ENCODE peak calls at places on chromosomes 3 and 15, in ten cellular contexts. X is upper lobe of right lung, G is A549, Y is endothelial cell of umbilical vein, J is cardiac muscle cell, W is Peyer's patch, R is mesendoderm, D is sigmoid colon, A is psoas muscle, P is SJCRH30. N is an unnamed sample.

GRCh38 chr15:27532358-27532757 is 561.4 kb downstream of the GABRG3 start:
- DNase-seq in J (no peak), X (no peak), P (no peak), D (no peak), G (no peak), A (no peak), Y (no peak), R (no peak), W (no peak), N (no peak)

GRCh38 chr3:43086460-43087165 is 19.3 kb downstream of the POMGNT2 start:
- DNase-seq in P (no peak), Y (no peak), X (no peak), D (no peak), W (no peak), A (no peak), G (no peak), J (no peak), R (no peak), N (no peak)

GRCh38 chr15:57752426-57752825 is 45.9 kb downstream of the POLR2M start:
- DNase-seq in R (peak; percentile 66), J (peak; percentile 18), W (no peak), X (no peak), A (no peak), Y (no peak), P (peak; percentile 29), D (no peak), G (no peak), N (peak; percentile 86)

GRCh38 chr15:36390491-36390890 is 188.9 kb upstream of the CDIN1 start:
- DNase-seq in P (no peak), X (no peak), J (no peak), D (no peak), Y (no peak), R (no peak), W (no peak), G (no peak), A (no peak), N (no peak)

GRCh38 chr15:38189651-38190280 is 62.9 kb upstream of the SPRED1 start:
- DNase-seq in A (no peak), X (no peak), R (peak; percentile 53), D (no peak), W (no peak), Y (no peak), G (no peak), J (no peak), P (no peak), N (no peak)

GRCh38 chr3:9793161-9793781 is 389 bp downstream of the ARPC4 start:
- DNase-seq in P (peak; percentile 45), X (peak; percentile 73), J (peak; percentile 36), G (peak; percentile 61), D (no peak), R (peak; percentile 58), A (no peak), W (no peak), Y (peak; percentile 56), N (peak; percentile 29)

GRCh38 chr3:182233957-182234356 is 522.2 kb downstream of the SOX2 start:
- DNase-seq in G (no peak), A (no peak), J (no peak), P (no peak), W (no peak), X (no peak), R (peak; percentile 34), D (no peak), Y (no peak), N (no peak)

GRCh38 chr3:53791317-53791716 is 54.9 kb downstream of the CHDH start:
- DNase-seq in W (no peak), X (peak; percentile 51), D (no peak), Y (no peak), A (no peak), G (no peak), P (no peak), R (no peak), J (no peak), N (no peak)

GRCh38 chr3:21751891-21752290 is 881 bp upstream of the ZNF385D start:
- DNase-seq in W (no peak), R (no peak), D (no peak), J (no peak), Y (no peak), G (no peak), A (no peak), P (no peak), X (no peak), N (no peak)
- H3K4me3 ChIP-seq in W (no peak overlapping the region), R (no peak overlapping the region), D (no peak overlapping the region), J (no peak overlapping the region), Y (no peak overlapping the region), G (no peak overlapping the region), A (peak overlapping the region; percentile 58), P (no peak overlapping the region), X (no peak overlapping the region), N (no peak overlapping the region)

GRCh38 chr3:111173906-111174305 is 102.3 kb downstream of the NECTIN3 start:
- DNase-seq in D (no peak), Y (no peak), G (no peak), P (no peak), J (no peak), W (no peak), X (no peak), R (no peak), A (no peak), N (no peak)

DNA sequence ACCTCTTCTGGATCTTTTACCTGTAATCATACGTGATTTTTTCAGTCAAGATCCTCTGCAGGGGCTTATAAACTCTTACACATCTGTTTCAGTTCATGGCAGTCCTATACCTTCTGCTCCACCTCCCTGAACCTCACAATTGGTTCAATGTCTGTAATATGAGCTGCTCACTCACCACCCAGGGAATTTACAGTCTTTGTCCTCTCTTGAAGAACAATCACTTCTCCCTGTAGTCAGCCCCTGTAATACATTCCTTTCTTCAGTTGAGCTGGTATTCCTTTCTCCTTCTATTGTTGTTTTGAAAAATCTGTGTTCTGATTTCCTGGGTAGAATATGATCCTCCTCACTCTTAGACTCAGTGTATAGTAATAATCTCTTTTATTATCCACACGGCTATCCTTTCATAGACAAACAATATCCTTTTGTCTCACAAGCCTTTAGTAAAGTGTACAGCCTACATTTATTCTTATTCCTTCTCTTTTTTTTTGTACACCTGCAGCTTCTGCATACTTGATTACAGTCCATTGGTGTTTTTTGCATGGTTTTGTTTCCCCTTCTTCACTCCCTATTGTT is 101.8 kb downstream of the NECTIN3 start:
- DNase-seq in J (peak; percentile 37), X (no peak), G (no peak), R (peak; percentile 66), D (no peak), W (no peak), P (peak; percentile 23), Y (no peak), A (no peak), N (no peak)
- H3K27ac ChIP-seq in J (peak overlapping the region; percentile 6), X (no peak overlapping the region), G (no peak overlapping the region), R (no peak overlapping the region), D (no peak overlapping the region), W (no peak overlapping the region), P (no peak overlapping the region), Y (no peak overlapping the region), A (no peak overlapping the region), N (no peak overlapping the region)

DNA sequence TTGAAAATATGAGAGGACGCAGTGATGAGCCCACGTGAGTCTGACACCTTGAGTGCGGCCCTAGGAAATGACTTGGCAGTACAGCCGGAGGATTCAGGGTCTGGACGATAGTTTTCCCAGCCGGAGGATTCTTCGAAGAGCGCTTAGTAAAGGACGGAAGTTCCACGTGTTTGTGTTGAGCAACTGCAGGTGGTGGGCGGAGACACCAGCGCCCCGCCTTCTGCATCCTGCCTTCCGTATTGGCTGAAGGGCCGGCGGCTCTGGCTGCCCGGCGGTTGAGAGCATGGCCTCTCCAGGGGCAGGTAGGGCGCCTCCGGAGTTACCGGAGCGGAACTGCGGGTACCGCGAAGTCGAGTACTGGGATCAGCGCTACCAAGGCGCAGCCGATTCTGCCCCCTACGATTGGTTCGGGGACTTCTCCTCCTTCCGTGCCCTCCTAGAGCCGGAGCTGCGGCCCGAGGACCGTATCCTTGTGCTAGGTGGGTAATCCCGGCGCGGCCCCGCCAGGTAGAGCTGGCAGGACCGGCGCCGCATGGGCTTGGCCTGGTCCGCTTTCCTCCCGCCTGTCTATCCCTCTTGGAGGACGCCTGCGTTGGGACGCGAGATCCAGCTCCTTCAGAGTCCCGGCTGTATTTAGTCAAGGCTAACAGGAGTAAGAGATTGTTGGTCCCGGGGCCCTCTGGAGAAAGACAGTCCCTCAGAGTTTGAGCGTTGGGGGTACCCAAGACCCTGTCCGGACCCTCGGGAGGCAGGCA is at the start of gene EEF1AKMT4:
- DNase-seq in P (peak; percentile 97), X (peak; percentile 98), J (peak; percentile 98), R (peak; percentile 100), W (peak; percentile 98), Y (peak; percentile 97), D (peak; percentile 98), A (peak; percentile 96), G (peak; percentile 98), N (peak; percentile 98)
- H3K4me3 ChIP-seq in P (peak within 1 kb of the TSS; percentile 88), X (peak within 1 kb of the TSS; percentile 91), J (peak within 1 kb of the TSS; percentile 92), R (peak within 1 kb of the TSS; percentile 85), W (peak within 1 kb of the TSS; percentile 96), Y (peak within 1 kb of the TSS; percentile 15), D (peak within 1 kb of the TSS; percentile 71), A (peak within 1 kb of the TSS; percentile 79), G (peak within 1 kb of the TSS; percentile 57), N (peak within 1 kb of the TSS; percentile 49)

DNA sequence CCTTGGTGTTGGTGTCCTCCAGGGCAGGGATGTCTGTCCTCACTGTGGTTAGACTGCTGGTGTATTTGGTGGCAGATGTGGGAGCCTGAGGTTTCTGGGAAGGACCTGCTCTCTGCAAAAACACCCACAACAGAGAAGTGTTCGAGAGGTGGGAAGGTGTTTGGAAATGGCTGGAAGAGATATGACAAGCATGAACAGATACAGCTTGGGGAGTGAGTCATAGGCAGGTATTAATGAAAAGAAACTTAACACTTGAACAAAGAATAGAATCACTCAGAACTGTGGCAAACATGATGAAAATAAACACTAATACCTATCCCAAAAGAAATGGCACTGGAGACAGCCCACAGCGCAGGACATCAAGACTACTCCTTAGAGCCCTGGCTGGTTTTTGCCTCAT is 192.4 kb upstream of the RORA start:
- DNase-seq in R (no peak), Y (no peak), J (no peak), A (no peak), W (no peak), P (no peak), D (no peak), X (no peak), G (no peak), N (no peak)
- H3K27ac ChIP-seq in R (no peak overlapping the region), Y (no peak overlapping the region), J (no peak overlapping the region), A (no peak overlapping the region), W (no peak overlapping the region), P (no peak overlapping the region), D (no peak overlapping the region), X (no peak overlapping the region), G (no peak overlapping the region), N (no peak overlapping the region)

DNA sequence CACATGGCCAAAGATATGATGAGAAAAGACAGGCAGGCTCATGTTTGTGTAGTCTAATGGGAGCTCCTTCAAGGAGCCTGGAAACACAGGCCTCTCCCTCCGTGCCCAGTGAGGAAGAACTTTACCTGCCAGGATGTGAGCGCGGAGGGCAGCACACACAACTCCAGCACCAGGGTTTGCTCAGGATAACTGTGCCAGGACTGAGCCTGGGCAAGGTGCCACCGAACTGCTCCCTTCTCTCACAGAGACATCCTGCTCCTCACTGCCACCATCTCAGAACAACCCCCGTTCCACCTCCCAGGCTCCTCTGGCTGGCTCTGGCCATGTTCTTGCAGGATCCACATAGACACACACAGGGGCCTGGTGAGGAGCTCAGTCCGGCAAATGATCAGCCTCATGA is 87.4 kb downstream of the NUP210 start:
- DNase-seq in A (no peak), D (no peak), X (no peak), R (no peak), W (no peak), Y (no peak), J (no peak), P (no peak), G (no peak), N (no peak)
- H3K4me3 ChIP-seq in A (no peak overlapping the region), D (no peak overlapping the region), X (no peak overlapping the region), R (no peak overlapping the region), W (no peak overlapping the region), Y (no peak overlapping the region), J (no peak overlapping the region), P (no peak overlapping the region), G (no peak overlapping the region), N (no peak overlapping the region)

N was measured in right cardiac atrium.